ENCODE peak calls at places on chromosomes 2 and 18, in ten cellular contexts. One of them, this sample, is unnamed.

GRCh38 chr2:218072478-218073024 is 3.5 kb downstream of the RUFY4 start:
- DNase-seq in ovary: no peak
- DNase-seq in lower lobe of right lung: no peak
- DNase-seq in heart left ventricle: no peak
- DNase-seq in hepatocyte: no peak
- DNase-seq in CD4-positive, alpha-beta T cell: no peak
- DNase-seq in glutamatergic neuron: no peak
- DNase-seq in astrocyte of the spinal cord: no peak
- DNase-seq in fibroblast of the aortic adventitia: no peak
- DNase-seq in fibroblast of mammary gland: no peak
- DNase-seq in this sample: no peak

GRCh38 chr2:70703900-70704549 is 64.0 kb downstream of the ADD2 start:
- DNase-seq in fibroblast of the aortic adventitia: peak
- DNase-seq in ovary: no peak
- DNase-seq in lower lobe of right lung: no peak
- DNase-seq in heart left ventricle: no peak
- DNase-seq in fibroblast of mammary gland: peak
- DNase-seq in CD4-positive, alpha-beta T cell: no peak
- DNase-seq in glutamatergic neuron: no peak
- DNase-seq in astrocyte of the spinal cord: no peak
- DNase-seq in hepatocyte: no peak
- DNase-seq in this sample: no peak

GRCh38 chr2:240598311-240598911 is 11.9 kb downstream of the CAPN10 start:
- DNase-seq in CD4-positive, alpha-beta T cell: no peak
- DNase-seq in lower lobe of right lung: peak
- DNase-seq in hepatocyte: no peak
- DNase-seq in fibroblast of mammary gland: no peak
- DNase-seq in glutamatergic neuron: peak
- DNase-seq in fibroblast of the aortic adventitia: no peak
- DNase-seq in heart left ventricle: peak
- DNase-seq in astrocyte of the spinal cord: no peak
- DNase-seq in ovary: no peak
- DNase-seq in this sample: no peak

GRCh38 chr2:164735309-164735919 is 106.2 kb downstream of the COBLL1 start:
- DNase-seq in glutamatergic neuron: no peak
- DNase-seq in hepatocyte: no peak
- DNase-seq in lower lobe of right lung: no peak
- DNase-seq in ovary: no peak
- DNase-seq in astrocyte of the spinal cord: peak
- DNase-seq in fibroblast of the aortic adventitia: no peak
- DNase-seq in fibroblast of mammary gland: no peak
- DNase-seq in CD4-positive, alpha-beta T cell: no peak
- DNase-seq in heart left ventricle: no peak
- DNase-seq in this sample: no peak

GRCh38 chr2:46171441-46171953 is 125.7 kb upstream of the EPAS1 start:
- DNase-seq in glutamatergic neuron: no peak
- DNase-seq in lower lobe of right lung: no peak
- DNase-seq in heart left ventricle: no peak
- DNase-seq in fibroblast of the aortic adventitia: peak
- DNase-seq in ovary: no peak
- DNase-seq in astrocyte of the spinal cord: peak
- DNase-seq in fibroblast of mammary gland: peak
- DNase-seq in CD4-positive, alpha-beta T cell: no peak
- DNase-seq in hepatocyte: peak
- DNase-seq in this sample: peak

GRCh38 chr18:55713707-55714106 is 125.7 kb upstream of the TCF4 start:
- DNase-seq in astrocyte of the spinal cord: no peak
- DNase-seq in ovary: no peak
- DNase-seq in hepatocyte: no peak
- DNase-seq in glutamatergic neuron: no peak
- DNase-seq in lower lobe of right lung: no peak
- DNase-seq in heart left ventricle: no peak
- DNase-seq in CD4-positive, alpha-beta T cell: no peak
- DNase-seq in fibroblast of mammary gland: no peak
- DNase-seq in fibroblast of the aortic adventitia: no peak
- DNase-seq in this sample: no peak

GRCh38 chr2:185161701-185162100 is 563.4 kb downstream of the ZNF804A start:
- DNase-seq in ovary: no peak
- DNase-seq in lower lobe of right lung: no peak
- DNase-seq in heart left ventricle: no peak
- DNase-seq in hepatocyte: no peak
- DNase-seq in fibroblast of mammary gland: no peak
- DNase-seq in glutamatergic neuron: no peak
- DNase-seq in astrocyte of the spinal cord: no peak
- DNase-seq in CD4-positive, alpha-beta T cell: no peak
- DNase-seq in fibroblast of the aortic adventitia: no peak
- DNase-seq in this sample: no peak

GRCh38 chr2:113117594-113118262 is 9.7 kb upstream of the IL1RN start:
- DNase-seq in CD4-positive, alpha-beta T cell: no peak
- DNase-seq in fibroblast of mammary gland: peak
- DNase-seq in lower lobe of right lung: peak
- DNase-seq in glutamatergic neuron: no peak
- DNase-seq in fibroblast of the aortic adventitia: peak
- DNase-seq in hepatocyte: peak
- DNase-seq in ovary: no peak
- DNase-seq in heart left ventricle: no peak
- DNase-seq in astrocyte of the spinal cord: peak
- DNase-seq in this sample: peak

GRCh38 chr2:206876176-206876575 is 63.1 kb upstream of the CPO start:
- DNase-seq in ovary: no peak
- DNase-seq in fibroblast of the aortic adventitia: no peak
- DNase-seq in glutamatergic neuron: peak
- DNase-seq in lower lobe of right lung: no peak
- DNase-seq in CD4-positive, alpha-beta T cell: no peak
- DNase-seq in hepatocyte: no peak
- DNase-seq in astrocyte of the spinal cord: no peak
- DNase-seq in heart left ventricle: no peak
- DNase-seq in fibroblast of mammary gland: no peak
- DNase-seq in this sample: no peak

GRCh38 chr2:241803387-241804325 is 5.3 kb upstream of the NEU4 start:
- DNase-seq in ovary: peak
- DNase-seq in fibroblast of the aortic adventitia: peak
- DNase-seq in CD4-positive, alpha-beta T cell: no peak
- DNase-seq in fibroblast of mammary gland: peak
- DNase-seq in heart left ventricle: no peak
- DNase-seq in astrocyte of the spinal cord: peak
- DNase-seq in lower lobe of right lung: peak
- DNase-seq in glutamatergic neuron: peak
- DNase-seq in hepatocyte: peak
- DNase-seq in this sample: no peak

GRCh38 chr2:40455661-40456060 is 3.8 kb upstream of the SLC8A1 start:
- DNase-seq in ovary: no peak
- DNase-seq in lower lobe of right lung: peak
- DNase-seq in astrocyte of the spinal cord: no peak
- DNase-seq in fibroblast of mammary gland: peak
- DNase-seq in CD4-positive, alpha-beta T cell: no peak
- DNase-seq in fibroblast of the aortic adventitia: no peak
- DNase-seq in hepatocyte: no peak
- DNase-seq in heart left ventricle: no peak
- DNase-seq in glutamatergic neuron: no peak
- DNase-seq in this sample: no peak

GRCh38 chr2:226478121-226478809 is 321.4 kb downstream of the IRS1 start:
- DNase-seq in lower lobe of right lung: no peak
- DNase-seq in CD4-positive, alpha-beta T cell: no peak
- DNase-seq in hepatocyte: peak
- DNase-seq in ovary: peak
- DNase-seq in heart left ventricle: peak
- DNase-seq in glutamatergic neuron: no peak
- DNase-seq in astrocyte of the spinal cord: peak
- DNase-seq in fibroblast of mammary gland: peak
- DNase-seq in fibroblast of the aortic adventitia: peak
- DNase-seq in this sample: peak

DNA sequence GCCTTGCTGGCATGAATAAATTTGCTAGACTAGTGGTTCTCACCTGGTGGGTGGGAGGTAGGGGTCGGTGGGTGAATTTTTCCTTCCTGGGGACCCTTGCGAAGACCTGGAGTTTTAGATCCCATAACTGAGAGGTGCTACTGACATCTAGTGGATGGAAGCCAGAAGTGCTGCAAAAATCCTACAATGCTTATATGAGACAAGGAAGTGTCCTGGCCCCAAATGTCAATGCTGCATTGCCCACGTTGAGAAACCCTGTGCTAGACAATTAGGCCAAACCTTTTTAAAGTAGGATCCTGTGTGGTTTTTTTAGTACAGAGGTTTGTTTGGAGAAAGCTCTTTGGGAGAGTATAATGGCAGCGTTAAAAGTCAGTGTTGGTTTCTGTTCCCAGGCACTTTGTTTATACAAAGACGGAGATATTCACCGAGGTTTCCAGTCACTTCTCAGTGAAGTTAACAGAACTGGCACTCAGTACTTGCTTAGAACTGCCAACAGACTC is 9.6 kb downstream of the SERPINB8 start:
- DNase-seq in heart left ventricle: peak
- DNase-seq in fibroblast of the aortic adventitia: peak
- DNase-seq in CD4-positive, alpha-beta T cell: peak
- DNase-seq in hepatocyte: peak
- DNase-seq in ovary: no peak
- DNase-seq in fibroblast of mammary gland: peak
- DNase-seq in lower lobe of right lung: no peak
- DNase-seq in astrocyte of the spinal cord: peak
- DNase-seq in glutamatergic neuron: peak
- DNase-seq in this sample: no peak
- TF ChIP-seq CTCF in heart left ventricle: peak
- TF ChIP-seq CTCF in fibroblast of the aortic adventitia: peak
- TF ChIP-seq CTCF in CD4-positive, alpha-beta T cell: peak
- TF ChIP-seq CTCF in hepatocyte: peak
- TF ChIP-seq CTCF in ovary: peak
- TF ChIP-seq CTCF in fibroblast of mammary gland: peak
- TF ChIP-seq CTCF in lower lobe of right lung: peak
- TF ChIP-seq CTCF in astrocyte of the spinal cord: peak
- TF ChIP-seq CTCF in glutamatergic neuron: peak
- TF ChIP-seq CTCF in this sample: peak

GRCh38 chr18:10490401-10491289 is 35.2 kb upstream of the NAPG start:
- DNase-seq in ovary: no peak
- DNase-seq in fibroblast of the aortic adventitia: no peak
- DNase-seq in glutamatergic neuron: no peak
- DNase-seq in CD4-positive, alpha-beta T cell: peak
- DNase-seq in astrocyte of the spinal cord: no peak
- DNase-seq in hepatocyte: peak
- DNase-seq in fibroblast of mammary gland: no peak
- DNase-seq in lower lobe of right lung: no peak
- DNase-seq in heart left ventricle: no peak
- DNase-seq in this sample: no peak
- TF ChIP-seq CTCF in ovary: no peak
- TF ChIP-seq CTCF in fibroblast of the aortic adventitia: no peak
- TF ChIP-seq CTCF in glutamatergic neuron: no peak
- TF ChIP-seq CTCF in CD4-positive, alpha-beta T cell: peak
- TF ChIP-seq CTCF in astrocyte of the spinal cord: no peak
- TF ChIP-seq CTCF in hepatocyte: peak
- TF ChIP-seq CTCF in fibroblast of mammary gland: no peak
- TF ChIP-seq CTCF in lower lobe of right lung: peak
- TF ChIP-seq CTCF in heart left ventricle: no peak
- TF ChIP-seq CTCF in this sample: no peak

DNA sequence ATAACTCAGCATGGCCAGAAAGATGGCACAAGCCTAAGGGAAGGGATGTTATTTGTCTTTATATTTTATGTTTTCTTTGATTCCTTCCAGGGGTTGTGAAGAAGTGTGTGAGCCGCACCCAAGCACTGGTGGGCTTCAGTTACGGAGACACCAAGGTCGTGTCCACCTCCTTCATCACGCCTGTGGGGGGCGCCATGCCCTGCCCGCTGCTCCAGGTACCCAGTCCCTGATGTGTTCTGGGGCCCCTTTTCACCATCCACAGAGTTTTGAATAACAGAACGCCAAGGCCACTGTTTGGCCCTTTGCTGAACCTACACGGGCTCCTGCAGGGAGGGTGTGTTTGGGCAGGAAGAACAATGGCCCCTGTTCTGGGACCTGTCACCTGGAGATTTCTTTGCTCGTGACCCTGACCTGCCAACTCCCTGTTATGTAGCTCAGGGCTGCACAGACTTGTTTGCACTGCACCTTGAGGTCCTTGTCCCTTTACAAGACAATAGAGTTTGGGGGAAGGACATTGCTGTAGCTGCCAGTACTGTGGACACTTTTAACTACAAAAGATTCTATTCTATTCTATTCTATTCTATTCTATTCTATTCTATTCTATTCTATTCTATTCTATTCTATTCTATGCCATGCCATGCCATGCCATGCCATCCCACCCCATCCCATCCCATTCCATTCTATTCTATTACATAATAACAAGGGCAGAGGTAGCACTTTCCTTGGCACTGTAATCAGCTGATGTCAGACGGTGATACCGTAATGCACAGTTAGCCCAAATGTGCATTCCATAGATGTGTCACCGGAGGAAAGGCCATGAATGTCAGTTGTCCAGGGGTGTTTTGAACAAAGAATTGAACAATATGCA is 48.2 kb upstream of the CNGA3 start:
- DNase-seq in fibroblast of mammary gland: no peak
- DNase-seq in fibroblast of the aortic adventitia: no peak
- DNase-seq in glutamatergic neuron: no peak
- DNase-seq in ovary: no peak
- DNase-seq in lower lobe of right lung: no peak
- DNase-seq in hepatocyte: no peak
- DNase-seq in astrocyte of the spinal cord: no peak
- DNase-seq in CD4-positive, alpha-beta T cell: no peak
- DNase-seq in heart left ventricle: no peak
- DNase-seq in this sample: no peak
- TF ChIP-seq CTCF in fibroblast of mammary gland: no peak
- TF ChIP-seq CTCF in fibroblast of the aortic adventitia: no peak
- TF ChIP-seq CTCF in glutamatergic neuron: no peak
- TF ChIP-seq CTCF in ovary: no peak
- TF ChIP-seq CTCF in lower lobe of right lung: no peak
- TF ChIP-seq CTCF in hepatocyte: no peak
- TF ChIP-seq CTCF in astrocyte of the spinal cord: no peak
- TF ChIP-seq CTCF in CD4-positive, alpha-beta T cell: no peak
- TF ChIP-seq CTCF in heart left ventricle: no peak
- TF ChIP-seq CTCF in this sample: no peak

GRCh38 chr2:237152361-237152760 is 66.7 kb downstream of the COPS8 start:
- DNase-seq in astrocyte of the spinal cord: no peak
- DNase-seq in glutamatergic neuron: no peak
- DNase-seq in lower lobe of right lung: no peak
- DNase-seq in fibroblast of mammary gland: no peak
- DNase-seq in ovary: no peak
- DNase-seq in hepatocyte: no peak
- DNase-seq in CD4-positive, alpha-beta T cell: no peak
- DNase-seq in fibroblast of the aortic adventitia: no peak
- DNase-seq in heart left ventricle: no peak
- DNase-seq in this sample: no peak

GRCh38 chr2:237150186-237150585 is 64.5 kb downstream of the COPS8 start:
- DNase-seq in heart left ventricle: no peak
- DNase-seq in CD4-positive, alpha-beta T cell: no peak
- DNase-seq in fibroblast of the aortic adventitia: no peak
- DNase-seq in astrocyte of the spinal cord: no peak
- DNase-seq in ovary: no peak
- DNase-seq in hepatocyte: no peak
- DNase-seq in lower lobe of right lung: no peak
- DNase-seq in fibroblast of mammary gland: no peak
- DNase-seq in glutamatergic neuron: no peak
- DNase-seq in this sample: no peak

GRCh38 chr2:237148624-237149023 is 62.9 kb downstream of the COPS8 start:
- DNase-seq in fibroblast of the aortic adventitia: no peak
- DNase-seq in CD4-positive, alpha-beta T cell: no peak
- DNase-seq in lower lobe of right lung: no peak
- DNase-seq in astrocyte of the spinal cord: no peak
- DNase-seq in hepatocyte: no peak
- DNase-seq in glutamatergic neuron: no peak
- DNase-seq in heart left ventricle: no peak
- DNase-seq in fibroblast of mammary gland: no peak
- DNase-seq in ovary: no peak
- DNase-seq in this sample: no peak

GRCh38 chr2:237149425-237149824 is 63.7 kb downstream of the COPS8 start:
- DNase-seq in CD4-positive, alpha-beta T cell: no peak
- DNase-seq in lower lobe of right lung: peak
- DNase-seq in heart left ventricle: no peak
- DNase-seq in fibroblast of the aortic adventitia: no peak
- DNase-seq in ovary: no peak
- DNase-seq in astrocyte of the spinal cord: no peak
- DNase-seq in glutamatergic neuron: no peak
- DNase-seq in fibroblast of mammary gland: peak
- DNase-seq in hepatocyte: peak
- DNase-seq in this sample: no peak

GRCh38 chr2:237150831-237151230 is 65.1 kb downstream of the COPS8 start:
- DNase-seq in hepatocyte: no peak
- DNase-seq in fibroblast of mammary gland: no peak
- DNase-seq in ovary: no peak
- DNase-seq in heart left ventricle: no peak
- DNase-seq in astrocyte of the spinal cord: no peak
- DNase-seq in glutamatergic neuron: no peak
- DNase-seq in CD4-positive, alpha-beta T cell: no peak
- DNase-seq in lower lobe of right lung: no peak
- DNase-seq in fibroblast of the aortic adventitia: no peak
- DNase-seq in this sample: no peak
- TF ChIP-seq CTCF in hepatocyte: no peak
- TF ChIP-seq CTCF in fibroblast of mammary gland: no peak
- TF ChIP-seq CTCF in ovary: no peak
- TF ChIP-seq CTCF in heart left ventricle: no peak
- TF ChIP-seq CTCF in astrocyte of the spinal cord: no peak
- TF ChIP-seq CTCF in glutamatergic neuron: no peak
- TF ChIP-seq CTCF in CD4-positive, alpha-beta T cell: no peak
- TF ChIP-seq CTCF in lower lobe of right lung: no peak
- TF ChIP-seq CTCF in fibroblast of the aortic adventitia: no peak
- TF ChIP-seq CTCF in this sample: no peak

This sample was measured in AG09309.